ENCODE peak calls at places on chromosomes 3 and 15, in seven cellular contexts. M is HCT116; Q is IMR-90; X is right cardiac atrium; A is CD8-positive, alpha-beta T cell; D is neural progenitor cell; S is effector memory CD4-positive, alpha-beta T cell. L is an unnamed sample.

GRCh38 chr3:129690406-129690805 is 83.9 kb upstream of the PLXND1 start:
- DNase-seq in Q (peak; percentile 79), M (peak; percentile 73), S (no peak), A (peak; percentile 27), D (peak; percentile 82), X (no peak), L (peak; percentile 31)

GRCh38 chr15:55587321-55588069 is 650 bp downstream of the PYGO1 start:
- DNase-seq in A (no peak), D (peak; percentile 79), X (peak; percentile 68), S (no peak), Q (peak; percentile 47), M (no peak), L (peak; percentile 57)

GRCh38 chr3:51967384-51968174 is at the start of gene PCBP4:
- DNase-seq in D (peak; percentile 93), X (peak; percentile 92), S (no peak), M (no peak), Q (peak; percentile 34), A (peak; percentile 38), L (peak; percentile 77)

GRCh38 chr3:196192036-196193001 is 18.9 kb downstream of the ZDHHC19 start:
- DNase-seq in M (no peak), A (peak; percentile 51), S (peak; percentile 45), X (peak; percentile 66), Q (no peak), D (no peak), L (no peak)

GRCh38 chr3:177196473-177197040 is 725 bp downstream of the TBL1XR1 start:
- DNase-seq in D (peak; percentile 68), M (no peak), Q (peak; percentile 44), A (peak; percentile 53), S (peak; percentile 19), X (no peak), L (peak; percentile 39)

GRCh38 chr3:12034440-12034839 is 30.3 kb downstream of the SYN2 start:
- DNase-seq in M (no peak), D (no peak), X (no peak), S (no peak), A (no peak), Q (no peak), L (no peak)

GRCh38 chr3:132907293-132907692 is 130.9 kb upstream of the TMEM108 start:
- DNase-seq in Q (no peak), A (no peak), X (no peak), M (no peak), D (no peak), S (no peak), L (no peak)

GRCh38 chr3:48594431-48595049 is 589 bp downstream of the COL7A1 start:
- DNase-seq in M (no peak), S (no peak), A (peak; percentile 20), Q (peak; percentile 19), X (peak; percentile 68), D (peak; percentile 18), L (peak; percentile 58)

GRCh38 chr15:29522373-29523276 is 253.0 kb upstream of the NSMCE3 start:
- DNase-seq in M (no peak), S (no peak), D (no peak), A (no peak), Q (no peak), X (no peak), L (no peak)

GRCh38 chr3:195870442-195870841 is 37.9 kb downstream of the TNK2 start:
- DNase-seq in M (no peak), S (no peak), X (peak; percentile 42), D (no peak), Q (no peak), A (no peak), L (no peak)

GRCh38 chr3:52532838-52533622 is 627 bp downstream of the NT5DC2 start:
- DNase-seq in Q (no peak), D (peak; percentile 79), A (peak; percentile 32), S (no peak), M (no peak), X (peak; percentile 81), L (peak; percentile 42)

GRCh38 chr15:26087881-26088280 is 224.8 kb upstream of the ATP10A start:
- DNase-seq in Q (peak; percentile 12), D (no peak), A (no peak), X (no peak), M (no peak), S (no peak), L (no peak)

GRCh38 chr15:38073278-38073930 is 139.0 kb downstream of the TMCO5A start:
- DNase-seq in X (no peak), S (no peak), M (peak; percentile 28), D (peak; percentile 33), Q (peak; percentile 35), A (no peak), L (no peak)

GRCh38 chr3:172808969-172809546 is 58.5 kb downstream of the ECT2 start:
- DNase-seq in D (peak; percentile 33), S (no peak), X (no peak), A (no peak), M (peak; percentile 21), Q (peak; percentile 61), L (no peak)

GRCh38 chr3:71226565-71227281 is 356.8 kb downstream of the FOXP1 start:
- DNase-seq in M (no peak), A (peak; percentile 86), S (peak; percentile 64), D (no peak), X (peak; percentile 71), Q (peak; percentile 82), L (peak; percentile 70)

GRCh38 chr3:141070229-141070628 is 19.1 kb downstream of the SPSB4 start:
- DNase-seq in X (no peak), S (no peak), D (no peak), A (no peak), Q (no peak), M (no peak), L (no peak)

GRCh38 chr15:58086479-58086878 is 21.0 kb upstream of the ALDH1A2 start:
- DNase-seq in Q (peak; percentile 15), X (no peak), A (no peak), D (no peak), M (no peak), S (no peak), L (no peak)

GRCh38 chr3:155070932-155071387 is 9.2 kb upstream of the MME start:
- DNase-seq in Q (peak; percentile 99), X (no peak), D (no peak), S (no peak), M (no peak), A (no peak), L (peak; percentile 68)

GRCh38 chr15:100340721-100341661 is 784 bp downstream of the ADAMTS17 start:
- DNase-seq in Q (no peak), D (peak; percentile 52), A (no peak), X (peak; percentile 63), M (no peak), S (no peak), L (no peak)
- H3K4me3 ChIP-seq in Q (no peak overlapping the region), D (peak overlapping the region; percentile 72), A (peak overlapping the region; percentile 80), X (peak overlapping the region; percentile 59), M (peak overlapping the region; percentile 61), S (peak overlapping the region; percentile 82), L (peak overlapping the region; percentile 24)

GRCh38 chr3:50502225-50502583 is 1.2 kb downstream of the CACNA2D2 start:
- DNase-seq in M (no peak), S (no peak), X (no peak), Q (no peak), D (peak; percentile 24), A (no peak), L (no peak)

GRCh38 chr3:50504681-50505080 is 1.2 kb upstream of the CACNA2D2 start:
- DNase-seq in S (no peak), Q (no peak), A (no peak), X (no peak), M (no peak), D (no peak), L (no peak)

GRCh38 chr3:50503947-50504346 is 513 bp upstream of the CACNA2D2 start:
- DNase-seq in A (no peak), X (no peak), S (no peak), M (no peak), Q (no peak), D (no peak), L (no peak)

GRCh38 chr3:50503504-50503903 is at the start of gene CACNA2D2:
- DNase-seq in D (peak; percentile 92), X (peak; percentile 90), A (peak; percentile 77), M (peak; percentile 15), Q (no peak), S (peak; percentile 55), L (no peak)

GRCh38 chr3:50502584-50503423 is 630 bp downstream of the CACNA2D2 start:
- DNase-seq in Q (no peak), X (no peak), S (no peak), D (peak; percentile 79), M (no peak), A (no peak), L (no peak)
- H3K27me3 ChIP-seq in Q (peaks cover 75% of the 10 kb centered on the region), X (no peaks in the 10 kb centered on the region), S (no peaks in the 10 kb centered on the region), D (peaks cover 38% of the 10 kb centered on the region), M (no peaks in the 10 kb centered on the region), A (no peaks in the 10 kb centered on the region), L (peaks cover 46% of the 10 kb centered on the region)

DNA sequence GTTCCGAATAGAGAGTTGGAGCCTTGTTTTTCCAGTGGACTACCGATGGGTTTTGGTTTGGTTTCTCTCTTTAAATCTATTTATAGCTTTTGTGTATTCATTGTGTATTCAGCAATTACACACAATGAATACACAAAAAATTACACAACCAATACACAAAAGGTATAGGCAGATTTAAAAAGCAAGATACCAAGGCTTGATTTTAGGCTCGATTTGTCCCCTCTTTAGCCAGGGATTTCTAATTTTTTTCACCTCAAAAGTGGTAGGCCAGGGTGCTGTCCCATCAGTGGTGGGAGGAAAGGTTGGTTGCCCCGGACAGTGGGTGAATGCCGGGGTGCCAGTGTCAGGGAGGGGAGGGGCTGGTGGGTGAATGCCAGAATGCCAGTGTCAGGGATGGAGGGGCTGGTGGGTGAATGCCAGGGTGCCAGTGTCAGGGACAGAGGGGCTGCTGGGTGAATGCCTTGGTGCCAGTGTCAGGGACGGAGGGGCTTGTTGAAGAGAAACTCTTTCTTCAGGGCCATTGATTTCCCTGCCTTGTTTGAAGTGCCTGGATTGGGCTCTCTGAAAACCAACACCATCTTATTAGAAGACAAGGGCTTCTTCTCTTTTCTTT is 186.2 kb downstream of the GOLGA6L6 start:
- DNase-seq in S (no peak), D (no peak), X (peak; percentile 66), Q (no peak), M (no peak), A (peak; percentile 21), L (no peak)
- H3K9me3 ChIP-seq in S (no peaks in the 10 kb centered on the region), D (peaks cover 79% of the 10 kb centered on the region), X (no peaks in the 10 kb centered on the region), Q (peaks cover 71% of the 10 kb centered on the region), M (peaks cover 61% of the 10 kb centered on the region), A (no peaks in the 10 kb centered on the region), L (no peaks in the 10 kb centered on the region)

GRCh38 chr15:73789491-73790240 is 36.5 kb upstream of the INSYN1 start:
- DNase-seq in M (no peak), X (peak; percentile 58), D (no peak), Q (no peak), A (no peak), S (no peak), L (no peak)

GRCh38 chr15:73784299-73784698 is 31.1 kb upstream of the INSYN1 start:
- DNase-seq in A (no peak), D (no peak), Q (no peak), S (no peak), X (peak; percentile 24), M (no peak), L (no peak)

GRCh38 chr15:73782339-73782979 is 29.3 kb upstream of the INSYN1 start:
- DNase-seq in X (peak; percentile 50), A (no peak), D (no peak), S (no peak), M (no peak), Q (no peak), L (no peak)

GRCh38 chr15:73787621-73788020 is 34.5 kb upstream of the INSYN1 start:
- DNase-seq in Q (no peak), S (no peak), M (no peak), A (no peak), X (no peak), D (no peak), L (no peak)

DNA sequence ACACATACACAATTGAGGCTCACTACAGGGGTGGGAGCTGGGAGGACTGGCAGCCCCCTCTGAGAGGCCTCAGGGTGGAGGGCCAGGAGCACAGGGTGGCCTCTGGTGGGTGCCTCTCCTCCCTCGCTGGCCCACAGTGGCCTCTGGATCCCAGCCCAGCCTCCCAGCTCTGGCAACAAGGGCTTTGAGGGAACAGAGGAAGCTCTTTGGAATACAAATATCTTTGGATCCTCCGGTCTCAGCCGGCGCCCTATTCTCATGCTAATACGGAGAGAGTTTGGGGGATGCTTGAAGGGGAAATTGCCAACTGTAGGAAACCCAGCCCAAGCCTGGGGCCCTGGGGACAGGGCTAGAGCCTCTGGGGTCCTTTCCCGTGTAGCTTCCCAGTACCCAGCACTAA is 33.4 kb upstream of the INSYN1 start:
- DNase-seq in X (peak; percentile 80), S (no peak), D (peak; percentile 66), A (no peak), Q (no peak), M (no peak), L (no peak)
- H3K4me3 ChIP-seq in X (no peak overlapping the region), S (no peak overlapping the region), D (no peak overlapping the region), A (no peak overlapping the region), Q (no peak overlapping the region), M (no peak overlapping the region), L (no peak overlapping the region)

L was measured in SJSA1.